ENCODE peak calls at places on chromosomes 16 and 17, in nine cellular contexts. W is ovary, R is IMR-90, N is esophagus squamous epithelium, O is suprapubic skin, F is testis, T is transverse colon, S is body of pancreas, I is breast epithelium. U is an unnamed sample.

GRCh38 chr16:83206426-83206825 is 579.7 kb downstream of the CDH13 start:
- DNase-seq in R (no peak), T (no peak), O (no peak), W (no peak), N (no peak), S (no peak), F (no peak), I (no peak), U (no peak)

GRCh38 chr17:48173191-48173590 is 65.6 kb downstream of the SNX11 start:
- DNase-seq in N (no peak), S (no peak), I (no peak), W (no peak), F (no peak), R (no peak), T (no peak), O (no peak), U (no peak)

GRCh38 chr16:89815639-89816348 is 653 bp downstream of the FANCA start:
- DNase-seq in S (no peak), O (no peak), N (no peak), T (no peak), W (no peak), F (no peak), I (no peak), R (no peak), U (no peak)

GRCh38 chr17:7443499-7444485 is 1.1 kb upstream of the CHRNB1 start:
- DNase-seq in F (no peak), I (no peak), S (no peak), R (peak), T (no peak), N (no peak), O (no peak), W (no peak), U (peak)

GRCh38 chr16:57185446-57185944 is 344 bp downstream of the PSME3IP1 start:
- DNase-seq in F (peak), O (peak), N (no peak), W (peak), R (peak), I (peak), T (peak), S (peak), U (peak)

GRCh38 chr16:87279094-87279658 is 38.0 kb downstream of the C16orf95 start:
- DNase-seq in F (no peak), S (no peak), R (no peak), N (no peak), W (no peak), O (no peak), T (no peak), I (no peak), U (no peak)

GRCh38 chr16:67391424-67392300 is 1.6 kb downstream of the TPPP3 start:
- DNase-seq in F (no peak), I (no peak), N (no peak), O (peak), R (no peak), S (no peak), T (no peak), W (peak), U (no peak)

GRCh38 chr17:50829336-50829735 is 6.0 kb upstream of the WFIKKN2 start:
- DNase-seq in R (no peak), S (no peak), F (no peak), I (no peak), T (no peak), N (no peak), O (no peak), W (no peak), U (no peak)

GRCh38 chr17:75288784-75289121 is 480 bp downstream of the SLC25A19 start:
- DNase-seq in I (peak), T (peak), N (no peak), S (no peak), F (no peak), W (no peak), R (no peak), O (no peak), U (peak)

GRCh38 chr17:35731239-35731931 is at the start of gene RASL10B:
- DNase-seq in F (peak), T (peak), I (peak), S (peak), N (no peak), O (no peak), R (peak), W (peak), U (peak)

DNA sequence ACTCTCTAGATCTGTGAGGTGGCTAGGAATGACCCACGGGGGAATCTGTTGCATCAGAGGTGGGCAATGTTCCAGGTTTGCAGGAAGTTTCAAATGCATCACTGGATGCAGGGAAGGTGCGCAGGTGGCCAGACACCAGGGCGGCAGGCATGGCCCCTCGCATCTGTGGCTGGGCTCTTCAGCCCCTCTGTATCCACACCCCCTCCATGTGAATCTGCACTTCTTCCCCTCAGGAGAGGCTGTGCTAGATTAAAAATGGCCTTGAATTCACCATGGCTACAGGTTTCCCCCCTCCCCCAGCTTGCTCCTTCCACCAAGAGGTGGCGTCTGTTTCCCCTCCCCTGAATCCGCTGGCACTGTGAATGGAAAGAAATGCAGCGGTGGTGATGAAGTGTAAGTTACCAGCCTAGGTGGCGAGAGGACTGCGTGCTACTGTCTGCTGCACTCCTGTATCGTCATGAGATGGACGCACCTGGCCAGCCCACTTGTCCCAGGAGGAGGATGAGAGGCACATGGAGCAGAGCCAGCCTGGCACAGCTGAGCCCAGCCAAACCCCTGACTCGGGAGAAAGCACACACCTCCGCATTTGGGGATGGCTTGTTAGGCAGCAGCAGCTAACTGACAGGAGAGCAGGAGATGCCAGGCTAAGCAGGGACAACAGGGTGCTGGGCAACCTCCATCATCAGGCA is 26.3 kb downstream of the TNFRSF13B start:
- DNase-seq in F (peak), W (no peak), R (no peak), S (peak), N (no peak), O (no peak), I (no peak), T (no peak), U (peak)
- TF ChIP-seq CTCF in F (no peak), W (no peak), R (no peak), S (no peak), N (no peak), O (no peak), I (no peak), T (no peak), U (no peak)

GRCh38 chr16:180921-181667 is 835 bp downstream of the HBQ1 start:
- DNase-seq in W (peak), I (no peak), O (peak), R (peak), N (no peak), S (peak), T (peak), F (peak), U (peak)

GRCh38 chr16:181668-182021 is 1.4 kb downstream of the HBQ1 start:
- DNase-seq in F (no peak), T (no peak), S (no peak), O (no peak), W (no peak), R (no peak), N (no peak), I (no peak), U (no peak)

GRCh38 chr16:185691-186090 is 5.4 kb downstream of the HBQ1 start:
- DNase-seq in R (no peak), S (no peak), W (no peak), F (no peak), N (no peak), I (no peak), T (no peak), O (no peak), U (no peak)

GRCh38 chr16:185213-185612 is 5.0 kb downstream of the HBQ1 start:
- DNase-seq in O (no peak), T (no peak), W (no peak), F (no peak), S (no peak), I (no peak), R (no peak), N (no peak), U (no peak)

DNA sequence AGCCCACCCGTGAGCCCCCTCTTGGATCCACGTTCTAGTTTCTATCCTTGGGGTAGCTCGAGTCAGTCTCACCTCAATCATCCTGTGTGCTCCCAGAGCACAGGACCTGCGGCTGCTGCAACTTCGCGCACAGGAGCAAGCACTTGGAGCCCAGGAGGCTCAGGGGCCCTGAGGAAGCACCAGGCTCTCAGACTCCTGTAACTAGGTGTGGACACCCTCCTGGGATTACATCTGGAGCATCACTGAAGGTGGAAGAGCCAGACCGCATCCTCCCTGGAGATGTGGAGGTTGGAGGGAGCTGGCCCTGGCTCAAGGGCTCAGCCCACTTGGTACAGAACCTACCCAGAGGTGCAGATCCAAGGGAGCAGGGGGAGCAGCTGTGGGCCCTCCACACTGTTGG is 2.7 kb downstream of the HBQ1 start:
- DNase-seq in R (no peak), S (no peak), T (no peak), F (no peak), I (no peak), N (no peak), W (no peak), O (no peak), U (no peak)
- TF ChIP-seq POLR2A in R (no peak), S (no peak), T (no peak), F (no peak), I (no peak), N (no peak), W (no peak), O (no peak), U (no peak)

GRCh38 chr17:80050706-80051105 is 14.3 kb downstream of the CCDC40 start:
- DNase-seq in R (no peak), W (no peak), F (no peak), T (no peak), N (no peak), O (no peak), S (no peak), I (no peak), U (no peak)

GRCh38 chr17:80043963-80044362 is 7.5 kb downstream of the CCDC40 start:
- DNase-seq in R (no peak), S (no peak), T (no peak), I (no peak), W (no peak), O (no peak), N (no peak), F (no peak), U (no peak)

GRCh38 chr17:80049986-80050385 is 13.5 kb downstream of the CCDC40 start:
- DNase-seq in S (no peak), T (no peak), N (no peak), F (no peak), O (no peak), W (no peak), R (no peak), I (no peak), U (no peak)

GRCh38 chr17:80045703-80046102 is 9.3 kb downstream of the CCDC40 start:
- DNase-seq in F (no peak), T (no peak), S (peak), O (no peak), R (no peak), I (no peak), W (no peak), N (no peak), U (no peak)

DNA sequence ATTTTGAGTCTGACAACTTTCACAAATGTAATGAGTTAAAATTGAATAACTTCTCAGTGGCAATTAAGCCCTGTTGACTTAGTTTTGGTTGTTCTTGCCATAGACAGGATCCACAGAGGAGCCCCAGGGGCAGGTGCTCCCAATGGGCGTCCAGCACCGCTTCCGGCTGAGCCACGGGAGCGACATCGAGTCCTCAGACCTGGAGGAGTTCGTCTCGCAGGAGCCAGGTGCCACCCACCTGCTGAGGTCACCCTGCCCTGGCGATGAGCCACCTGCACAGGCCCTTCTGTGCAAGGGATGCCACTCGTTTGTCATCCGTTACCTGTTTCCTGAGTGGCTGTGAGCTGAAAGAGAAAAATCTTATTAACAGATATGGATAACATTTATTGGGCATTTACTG is 10.7 kb downstream of the CCDC40 start:
- DNase-seq in S (no peak), R (no peak), O (no peak), I (no peak), T (no peak), W (no peak), F (no peak), N (no peak), U (no peak)
- TF ChIP-seq CTCF in S (no peak), R (no peak), O (no peak), I (no peak), T (no peak), W (no peak), F (no peak), N (no peak), U (no peak)

GRCh38 chr17:10205549-10206185 is 7.3 kb upstream of the GAS7 start:
- DNase-seq in T (no peak), W (no peak), F (no peak), N (no peak), I (no peak), S (no peak), R (no peak), O (no peak), U (no peak)
- TF ChIP-seq POLR2A in T (no peak), W (no peak), F (no peak), N (no peak), I (no peak), S (no peak), R (no peak), O (no peak), U (no peak)

GRCh38 chr17:69031839-69032238 is 28.9 kb downstream of the ABCA9 start:
- DNase-seq in S (no peak), N (no peak), W (no peak), R (no peak), O (no peak), I (no peak), T (no peak), F (no peak), U (no peak)
- TF ChIP-seq CTCF in S (no peak), N (no peak), W (no peak), R (no peak), O (no peak), I (no peak), T (no peak), F (no peak), U (no peak)

GRCh38 chr17:81666092-81666341 is 388 bp downstream of the OXLD1 start:
- DNase-seq in I (no peak), T (no peak), N (no peak), S (no peak), F (peak), W (no peak), R (peak), O (no peak), U (peak)

GRCh38 chr17:81667754-81668153 is 1.2 kb downstream of the CCDC137 start:
- DNase-seq in F (no peak), W (no peak), T (no peak), R (no peak), I (no peak), N (no peak), S (no peak), O (no peak), U (no peak)

GRCh38 chr17:81665205-81666091 is 957 bp downstream of the OXLD1 start:
- DNase-seq in S (peak), O (no peak), R (peak), N (no peak), I (no peak), W (no peak), T (peak), F (no peak), U (peak)

GRCh38 chr17:81664051-81664470 is 2.3 kb downstream of the OXLD1 start:
- DNase-seq in W (no peak), O (no peak), F (no peak), R (no peak), I (no peak), S (no peak), T (no peak), N (no peak), U (no peak)

DNA sequence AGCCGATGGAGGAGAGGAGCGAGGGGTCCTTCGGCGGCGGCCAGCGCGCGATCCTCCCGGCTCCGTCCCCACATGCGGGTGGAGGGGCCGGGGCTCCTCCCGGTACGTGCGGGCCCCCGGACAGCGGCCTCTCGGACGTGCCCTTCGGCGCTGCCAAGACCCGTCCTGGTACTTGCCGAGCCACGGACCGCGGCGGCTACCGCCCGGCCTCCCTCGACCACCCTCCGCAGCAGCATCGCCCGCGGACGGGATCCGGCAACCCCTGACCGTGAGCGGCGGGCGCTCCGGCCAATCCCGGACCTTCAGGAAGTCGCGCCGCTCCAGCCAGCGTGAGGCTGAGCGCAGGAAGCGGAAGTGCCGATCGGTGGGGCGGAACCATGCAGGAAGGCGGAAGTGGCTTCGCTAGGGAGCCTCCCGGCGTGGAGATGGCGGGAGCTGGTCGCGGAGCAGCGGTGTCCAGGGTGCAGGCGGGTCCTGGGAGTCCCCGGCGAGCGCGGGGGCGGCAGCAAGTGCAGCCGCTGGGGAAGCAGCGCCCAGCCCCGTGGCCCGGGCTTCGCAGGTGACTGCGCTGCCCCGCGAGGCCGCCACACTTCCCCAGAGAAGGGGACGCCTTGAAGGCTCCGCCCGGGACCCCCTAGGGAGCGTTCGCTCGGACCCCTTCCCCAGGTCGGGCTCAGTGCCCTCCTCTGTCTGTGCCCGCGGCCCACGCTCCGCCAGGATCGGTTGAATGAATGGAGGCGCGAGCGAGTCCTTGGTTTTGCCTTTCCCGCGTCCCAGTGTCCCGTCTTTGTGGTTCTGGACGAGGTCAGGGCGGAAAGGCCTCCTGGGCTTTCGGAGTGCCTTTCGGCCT is at the start of the genes CCDC137 and OXLD1:
- DNase-seq in R (peak), W (peak), T (peak), F (peak), I (peak), S (peak), O (peak), N (peak), U (peak)
- TF ChIP-seq POLR2A in R (peak), W (peak), T (peak), F (peak), I (peak), S (peak), O (peak), N (no peak), U (peak)

U was measured in thyroid gland.